ENCODE peak calls at places on chromosomes 12 and 14, in seven cellular contexts. Q, Z, M, D, V, E and W are unnamed samples.

GRCh38 chr14:89723930-89724915 is 230.3 kb downstream of the EFCAB11 start:
- DNase-seq in M (no peak), V (no peak), E (no peak), D (peak), Z (no peak), Q (no peak), W (no peak)

GRCh38 chr12:120453977-120454376 is 7.7 kb downstream of the GATC start:
- DNase-seq in E (no peak), V (peak), Z (no peak), Q (peak), M (peak), D (peak), W (peak)

GRCh38 chr14:46259536-46259935 is 392.0 kb downstream of the RPL10L start:
- DNase-seq in E (no peak), D (no peak), M (no peak), V (no peak), Q (peak), Z (no peak), W (no peak)

GRCh38 chr14:68759912-68760311 is 33.0 kb downstream of the ZFP36L1 start:
- DNase-seq in Z (no peak), M (no peak), V (no peak), E (no peak), Q (no peak), D (no peak), W (no peak)

GRCh38 chr14:64196668-64197411 is 97.3 kb downstream of the ESR2 start:
- DNase-seq in Q (peak), E (peak), Z (peak), D (peak), V (peak), M (peak), W (peak)

GRCh38 chr14:53093206-53093605 is 59.9 kb downstream of the DDHD1 start:
- DNase-seq in D (peak), Z (no peak), M (no peak), E (no peak), V (peak), Q (no peak), W (no peak)

GRCh38 chr12:109178532-109178931 is 62.1 kb downstream of the ACACB start:
- DNase-seq in V (no peak), D (no peak), E (no peak), Q (peak), M (no peak), Z (no peak), W (no peak)

GRCh38 chr12:85823436-85824179 is 12.6 kb downstream of the RASSF9 start:
- DNase-seq in M (no peak), D (peak), Z (no peak), V (peak), E (no peak), Q (no peak), W (no peak)

GRCh38 chr12:69007858-69008314 is 74.9 kb upstream of the CPM start:
- DNase-seq in D (no peak), V (peak), Q (no peak), E (no peak), Z (no peak), M (peak), W (no peak)

GRCh38 chr12:87687362-87687761 is 341.8 kb downstream of the C12orf50 start:
- DNase-seq in E (no peak), M (no peak), D (peak), V (peak), Z (no peak), Q (peak), W (no peak)

GRCh38 chr14:74616996-74617700 is 5.1 kb upstream of the LTBP2 start:
- DNase-seq in Z (no peak), E (no peak), M (no peak), D (peak), V (peak), Q (peak), W (no peak)

GRCh38 chr12:14185441-14186192 is 179.9 kb upstream of the ATF7IP start:
- DNase-seq in M (peak), V (peak), Z (no peak), Q (peak), E (no peak), D (peak), W (peak)

GRCh38 chr14:67191768-67192290 is 2.6 kb downstream of the GARIN2 start:
- DNase-seq in D (peak), V (no peak), Q (no peak), M (no peak), Z (no peak), E (no peak), W (no peak)

GRCh38 chr14:104940526-104941150 is 16.0 kb downstream of the PLD4 start:
- DNase-seq in D (peak), E (no peak), Z (no peak), V (no peak), Q (peak), M (no peak), W (no peak)

GRCh38 chr14:22870811-22871199 is 735 bp upstream of the LRP10 start:
- DNase-seq in V (no peak), D (no peak), M (no peak), Q (no peak), Z (no peak), E (no peak), W (peak)

GRCh38 chr14:101723061-101723595 is 38.4 kb upstream of the PPP2R5C start:
- DNase-seq in V (no peak), Z (no peak), Q (no peak), D (no peak), E (no peak), M (no peak), W (no peak)

GRCh38 chr12:78725951-78726550 is 138.5 kb upstream of the SYT1 start:
- DNase-seq in Q (no peak), V (no peak), Z (no peak), E (no peak), D (no peak), M (no peak), W (no peak)

GRCh38 chr12:106841471-106842302 is 67.2 kb downstream of the RIC8B start:
- DNase-seq in Z (no peak), V (peak), E (peak), Q (peak), M (peak), D (peak), W (peak)

GRCh38 chr12:49451468-49452259 is 84.4 kb downstream of the SPATS2 start:
- DNase-seq in E (no peak), Z (no peak), V (no peak), Q (no peak), M (no peak), D (no peak), W (no peak)

GRCh38 chr14:56555921-56556570 is 23.6 kb upstream of the TMEM260 start:
- DNase-seq in D (peak), E (no peak), Z (no peak), Q (peak), V (peak), M (peak), W (peak)

GRCh38 chr12:15520083-15520482 is 197.8 kb downstream of the PTPRO start:
- DNase-seq in M (no peak), Q (peak), D (no peak), Z (no peak), V (no peak), E (no peak), W (no peak)

GRCh38 chr12:27615331-27615891 is 80.8 kb upstream of the REP15 start:
- DNase-seq in M (no peak), Z (no peak), Q (no peak), D (no peak), V (peak), E (no peak), W (no peak)

GRCh38 chr14:22071001-22071400 is 397.4 kb upstream of the OR4E1 start:
- DNase-seq in M (no peak), Z (no peak), D (no peak), Q (no peak), E (no peak), V (no peak), W (no peak)

GRCh38 chr14:74083161-74083560 is 1.1 kb downstream of the ALDH6A1 start:
- DNase-seq in Z (no peak), E (no peak), V (no peak), D (no peak), Q (no peak), M (no peak), W (peak)

GRCh38 chr12:14999421-15000047 is 26.7 kb downstream of the PDE6H start:
- DNase-seq in E (peak), Q (no peak), D (no peak), M (no peak), V (peak), Z (no peak), W (peak)

GRCh38 chr12:121781751-121782615 is 11.5 kb downstream of the RHOF start:
- DNase-seq in D (peak), Z (no peak), M (peak), E (no peak), Q (no peak), V (no peak), W (peak)

GRCh38 chr12:112468041-112468440 is 49.3 kb downstream of the PTPN11 start:
- DNase-seq in M (no peak), Q (no peak), D (no peak), Z (no peak), V (no peak), E (no peak), W (no peak)

GRCh38 chr12:60830381-60830780 is 1234.6 kb downstream of the SLC16A7 start:
- DNase-seq in D (peak), M (no peak), Z (no peak), E (no peak), V (no peak), Q (no peak), W (no peak)

GRCh38 chr14:65549429-65549828 is 136.9 kb downstream of the FUT8 start:
- DNase-seq in M (no peak), E (no peak), V (no peak), D (no peak), Z (no peak), Q (no peak), W (no peak)